ENCODE peak calls at places on chromosomes 2 and 18, in six cellular contexts. X, Y, K, N, A and J are unnamed samples.

GRCh38 chr18:74895686-74896085 is 298.0 kb downstream of the ZNF407 start:
- DNase-seq in A (no peak), N (no peak), X (no peak), Y (no peak), K (no peak), J (no peak)

GRCh38 chr2:158688722-158689121 is 106.4 kb upstream of the DAPL1 start:
- DNase-seq in N (no peak), K (no peak), A (no peak), Y (no peak), X (no peak), J (peak; percentile 70)

GRCh38 chr18:47968721-47969120 is 38.3 kb upstream of the SMAD2 start:
- DNase-seq in A (no peak), N (no peak), K (no peak), Y (no peak), X (no peak), J (no peak)

GRCh38 chr2:63755980-63756379 is 85.7 kb upstream of the UGP2 start:
- DNase-seq in N (no peak), A (no peak), X (no peak), K (no peak), Y (no peak), J (peak; percentile 45)

GRCh38 chr18:44245026-44245425 is 435.7 kb upstream of the SETBP1 start:
- DNase-seq in Y (no peak), A (no peak), K (no peak), X (no peak), N (no peak), J (no peak)

GRCh38 chr2:119429225-119430000 is 2.2 kb upstream of the TMEM37 start:
- DNase-seq in N (no peak), Y (no peak), A (no peak), K (no peak), X (no peak), J (peak; percentile 62)

GRCh38 chr2:235116885-235117492 is 165.2 kb downstream of the SH3BP4 start:
- DNase-seq in N (no peak), A (no peak), Y (no peak), X (no peak), K (no peak), J (no peak)

GRCh38 chr2:99488999-99489757 is 639 bp downstream of the REV1 start:
- DNase-seq in Y (peak; percentile 53), N (peak; percentile 57), A (peak; percentile 73), K (peak; percentile 67), X (peak; percentile 45), J (no peak)

GRCh38 chr2:200095436-200095835 is 140.1 kb downstream of the MAIP1 start:
- DNase-seq in X (no peak), N (no peak), A (no peak), K (no peak), Y (no peak), J (no peak)

GRCh38 chr2:224833986-224834385 is 117.8 kb upstream of the CCDC195 start:
- DNase-seq in N (no peak), Y (no peak), X (no peak), K (no peak), A (no peak), J (no peak)

GRCh38 chr2:86186431-86186830 is 8.8 kb downstream of the IMMT start:
- DNase-seq in X (no peak), K (no peak), A (no peak), Y (no peak), N (no peak), J (no peak)

GRCh38 chr2:96485350-96485749 is 19.8 kb downstream of the NEURL3 start:
- DNase-seq in Y (no peak), K (no peak), A (peak; percentile 40), X (no peak), N (no peak), J (no peak)

GRCh38 chr2:55418512-55419235 is 982 bp downstream of the CCDC88A start:
- DNase-seq in K (no peak), N (no peak), X (no peak), Y (no peak), A (no peak), J (no peak)

GRCh38 chr2:168691221-168691620 is 111.2 kb upstream of the NOSTRIN start:
- DNase-seq in X (no peak), Y (no peak), A (no peak), K (no peak), N (no peak), J (no peak)

GRCh38 chr2:207133493-207133861 is 32.3 kb downstream of the KLF7 start:
- DNase-seq in K (no peak), A (no peak), X (no peak), N (no peak), Y (peak; percentile 82), J (no peak)

GRCh38 chr2:163715199-163715598 is 20.6 kb downstream of the FIGN start:
- DNase-seq in X (no peak), Y (no peak), A (no peak), K (no peak), N (no peak), J (no peak)

GRCh38 chr2:160407393-160408204 is 86.0 kb downstream of the RBMS1 start:
- DNase-seq in Y (peak; percentile 40), X (peak; percentile 56), N (peak; percentile 66), K (peak; percentile 55), A (peak; percentile 77), J (no peak)

GRCh38 chr18:36020174-36020711 is 47.1 kb downstream of the RPRD1A start:
- DNase-seq in K (no peak), X (no peak), Y (no peak), A (no peak), N (no peak), J (no peak)

GRCh38 chr2:138780451-138780880 is 276 bp upstream of the NXPH2 start:
- DNase-seq in A (peak; percentile 78), X (peak; percentile 46), Y (no peak), K (no peak), N (peak; percentile 35), J (no peak)

GRCh38 chr2:169361706-169362345 is 508 bp downstream of the LRP2 start:
- DNase-seq in Y (peak; percentile 28), K (peak; percentile 13), X (peak; percentile 36), A (peak; percentile 68), N (peak; percentile 36), J (no peak)

GRCh38 chr18:55780591-55781071 is 192.6 kb upstream of the TCF4 start:
- DNase-seq in Y (no peak), K (no peak), A (no peak), X (no peak), N (no peak), J (no peak)

GRCh38 chr2:164522561-164522981 is 98.7 kb downstream of the GRB14 start:
- DNase-seq in X (no peak), A (no peak), K (no peak), N (peak; percentile 7), Y (no peak), J (no peak)

GRCh38 chr2:47217277-47217676 is 62.2 kb upstream of the STPG4 start:
- DNase-seq in A (no peak), Y (no peak), K (no peak), N (no peak), X (no peak), J (no peak)

GRCh38 chr2:3594493-3595281 is at the start of gene COLEC11:
- DNase-seq in K (no peak), A (no peak), Y (no peak), N (no peak), X (peak; percentile 32), J (no peak)

GRCh38 chr2:127560201-127560928 is 24.9 kb downstream of the MYO7B start:
- DNase-seq in X (no peak), Y (no peak), A (no peak), K (no peak), N (no peak), J (no peak)

DNA sequence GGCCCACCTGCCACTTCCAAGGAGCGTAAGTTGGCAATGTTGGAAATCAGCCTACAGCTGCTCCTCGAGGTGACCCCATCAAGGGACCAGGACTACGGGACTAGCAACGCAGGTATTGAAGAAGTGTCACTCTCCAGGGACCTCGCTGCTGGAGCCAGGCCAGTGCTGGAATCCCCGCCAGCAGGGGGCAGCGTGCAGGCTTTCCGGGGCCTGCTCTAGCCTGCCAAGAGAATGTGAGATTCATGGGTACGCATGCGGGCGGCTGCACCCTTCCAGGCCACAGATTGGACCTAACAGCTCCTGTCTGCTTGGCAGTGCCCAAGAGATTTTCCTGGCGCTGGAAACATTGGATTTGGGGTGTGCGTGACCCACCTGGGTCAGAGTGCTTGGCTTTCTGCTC is 182.8 kb upstream of the RAB12 start:
- DNase-seq in N (peak; percentile 28), K (no peak), A (no peak), X (peak; percentile 61), Y (peak; percentile 23), J (no peak)
- TF ChIP-seq CTCF in N (peak; percentile 50), K (no peak), A (peak; percentile 63), X (peak; percentile 63), Y (peak; percentile 63), J (peak; percentile 40)

GRCh38 chr2:233384017-233384416 is 29.7 kb downstream of the DGKD start:
- DNase-seq in X (no peak), Y (peak; percentile 55), A (no peak), N (no peak), K (no peak), J (no peak)
- TF ChIP-seq CTCF in X (no peak), Y (peak; percentile 74), A (peak; percentile 45), N (no peak), K (no peak), J (no peak)

DNA sequence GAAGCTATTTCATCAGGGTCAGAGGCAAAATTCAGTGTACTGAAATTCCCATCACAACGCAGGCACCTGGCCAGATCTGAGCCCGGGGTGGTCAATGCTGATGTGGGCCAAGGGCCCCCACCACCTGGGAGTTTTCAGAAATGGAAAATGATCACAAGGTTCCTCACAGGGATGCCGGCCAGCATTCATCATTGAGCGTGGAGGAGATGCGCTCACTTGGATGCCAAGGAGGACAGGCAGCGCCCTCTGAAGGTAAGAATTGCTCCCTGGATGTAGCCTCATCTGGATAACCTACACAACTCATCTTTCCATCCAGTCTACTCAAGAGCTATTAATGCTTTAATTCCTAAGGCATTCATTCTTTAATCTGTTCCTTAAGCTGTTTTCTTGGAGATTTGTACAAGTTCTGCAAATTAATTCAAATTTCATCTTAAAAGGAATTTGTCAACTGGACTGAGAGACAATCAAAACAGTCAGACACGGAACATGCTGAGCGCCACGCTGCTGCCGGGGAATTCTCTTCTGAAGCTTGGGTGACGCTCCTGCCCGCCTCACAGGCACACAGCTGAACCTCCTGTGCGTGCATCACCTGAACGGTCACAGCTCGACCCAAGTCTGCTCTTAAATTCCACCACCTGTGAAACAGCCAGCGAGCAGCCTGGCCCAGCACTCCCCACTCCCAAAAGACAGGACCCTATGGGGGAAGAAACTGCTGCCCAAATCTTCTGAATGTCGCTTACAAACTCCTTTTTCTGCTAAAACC is 206.7 kb downstream of the HDAC4 start:
- DNase-seq in N (no peak), Y (no peak), X (no peak), A (peak; percentile 54), K (no peak), J (no peak)
- TF ChIP-seq CTCF in N (no peak), Y (peak; percentile 44), X (no peak), A (no peak), K (no peak), J (peak; percentile 36)

GRCh38 chr2:227453810-227454209 is 18.1 kb upstream of the AGFG1 start:
- DNase-seq in N (no peak), Y (no peak), X (no peak), K (no peak), A (no peak), J (no peak)

GRCh38 chr2:227455200-227455599 is 16.8 kb upstream of the AGFG1 start:
- DNase-seq in Y (no peak), K (no peak), N (no peak), A (no peak), X (no peak), J (no peak)

GRCh38 chr2:227456772-227457171 is 15.2 kb upstream of the AGFG1 start:
- DNase-seq in Y (no peak), N (no peak), A (no peak), K (no peak), X (no peak), J (no peak)

GRCh38 chr2:227456141-227456540 is 15.8 kb upstream of the AGFG1 start:
- DNase-seq in N (no peak), Y (no peak), A (no peak), K (no peak), X (no peak), J (no peak)

GRCh38 chr2:227454323-227454860 is 17.6 kb upstream of the AGFG1 start:
- DNase-seq in X (no peak), Y (no peak), N (no peak), A (no peak), K (no peak), J (no peak)
- TF ChIP-seq CTCF in X (no peak), Y (no peak), N (no peak), A (no peak), K (no peak), J (no peak)